ENCODE peak calls at places on chromosomes 1 and 21, in five cellular contexts. One of them, this sample, is unnamed.

GRCh38 chr1:24191860-24192259 is 4.8 kb upstream of the IFNLR1 start:
- DNase-seq in WTC11: no peak
- DNase-seq in omental fat pad: no peak
- DNase-seq in cardiac muscle cell: no peak
- DNase-seq in CD4-positive, alpha-beta T cell: no peak
- DNase-seq in this sample: no peak

GRCh38 chr1:75202751-75203150 is 68.6 kb downstream of the LHX8 start:
- DNase-seq in WTC11: no peak
- DNase-seq in CD4-positive, alpha-beta T cell: no peak
- DNase-seq in cardiac muscle cell: no peak
- DNase-seq in omental fat pad: no peak
- DNase-seq in this sample: no peak

GRCh38 chr1:35031103-35031452 is 667 bp downstream of the ZMYM6 start:
- DNase-seq in omental fat pad: no peak
- DNase-seq in cardiac muscle cell: peak
- DNase-seq in WTC11: peak
- DNase-seq in CD4-positive, alpha-beta T cell: peak
- DNase-seq in this sample: peak

GRCh38 chr21:18000961-18001522 is 181.9 kb upstream of the C21orf91 start:
- DNase-seq in CD4-positive, alpha-beta T cell: no peak
- DNase-seq in cardiac muscle cell: no peak
- DNase-seq in WTC11: no peak
- DNase-seq in omental fat pad: no peak
- DNase-seq in this sample: no peak

GRCh38 chr21:14273736-14274538 is 58.0 kb downstream of the RBM11 start:
- DNase-seq in CD4-positive, alpha-beta T cell: no peak
- DNase-seq in omental fat pad: peak
- DNase-seq in WTC11: peak
- DNase-seq in cardiac muscle cell: no peak
- DNase-seq in this sample: no peak

GRCh38 chr1:230827081-230827681 is 41.1 kb downstream of the C1orf198 start:
- DNase-seq in WTC11: no peak
- DNase-seq in CD4-positive, alpha-beta T cell: no peak
- DNase-seq in omental fat pad: no peak
- DNase-seq in cardiac muscle cell: no peak
- DNase-seq in this sample: no peak

GRCh38 chr1:185821612-185822385 is 87.6 kb downstream of the HMCN1 start:
- DNase-seq in omental fat pad: no peak
- DNase-seq in cardiac muscle cell: no peak
- DNase-seq in WTC11: no peak
- DNase-seq in CD4-positive, alpha-beta T cell: no peak
- DNase-seq in this sample: no peak

GRCh38 chr1:22754106-22754768 is 43.6 kb downstream of the EPHB2 start:
- DNase-seq in omental fat pad: no peak
- DNase-seq in WTC11: no peak
- DNase-seq in CD4-positive, alpha-beta T cell: no peak
- DNase-seq in cardiac muscle cell: no peak
- DNase-seq in this sample: no peak

GRCh38 chr1:202691846-202692245 is 18.4 kb downstream of the SYT2 start:
- DNase-seq in omental fat pad: no peak
- DNase-seq in cardiac muscle cell: no peak
- DNase-seq in WTC11: no peak
- DNase-seq in CD4-positive, alpha-beta T cell: no peak
- DNase-seq in this sample: no peak

GRCh38 chr1:54854376-54855020 is 32.5 kb downstream of the DHCR24 start:
- DNase-seq in cardiac muscle cell: no peak
- DNase-seq in omental fat pad: no peak
- DNase-seq in WTC11: no peak
- DNase-seq in CD4-positive, alpha-beta T cell: no peak
- DNase-seq in this sample: no peak

GRCh38 chr1:228089520-228090380 is 7.2 kb downstream of the ARF1 start:
- DNase-seq in omental fat pad: no peak
- DNase-seq in WTC11: no peak
- DNase-seq in cardiac muscle cell: no peak
- DNase-seq in CD4-positive, alpha-beta T cell: no peak
- DNase-seq in this sample: no peak

GRCh38 chr1:42844592-42845140 is 1.7 kb upstream of the ZNF691 start:
- DNase-seq in WTC11: no peak
- DNase-seq in cardiac muscle cell: no peak
- DNase-seq in CD4-positive, alpha-beta T cell: no peak
- DNase-seq in omental fat pad: no peak
- DNase-seq in this sample: no peak

GRCh38 chr1:176499671-176500070 is 36.7 kb downstream of the PAPPA2 start:
- DNase-seq in omental fat pad: no peak
- DNase-seq in CD4-positive, alpha-beta T cell: no peak
- DNase-seq in cardiac muscle cell: no peak
- DNase-seq in WTC11: no peak
- DNase-seq in this sample: no peak

GRCh38 chr1:155184351-155184811 is 10.7 kb downstream of the TRIM46 start:
- DNase-seq in CD4-positive, alpha-beta T cell: no peak
- DNase-seq in WTC11: no peak
- DNase-seq in cardiac muscle cell: no peak
- DNase-seq in omental fat pad: no peak
- DNase-seq in this sample: no peak

GRCh38 chr1:108053291-108054023 is 88.5 kb upstream of the VAV3 start:
- DNase-seq in omental fat pad: no peak
- DNase-seq in WTC11: no peak
- DNase-seq in CD4-positive, alpha-beta T cell: no peak
- DNase-seq in cardiac muscle cell: no peak
- DNase-seq in this sample: no peak

GRCh38 chr1:209838537-209838936 is 10.8 kb downstream of the UTP25 start:
- DNase-seq in CD4-positive, alpha-beta T cell: no peak
- DNase-seq in omental fat pad: no peak
- DNase-seq in cardiac muscle cell: no peak
- DNase-seq in WTC11: no peak
- DNase-seq in this sample: no peak

GRCh38 chr1:223183268-223183862 is 40.3 kb upstream of the TLR5 start:
- DNase-seq in CD4-positive, alpha-beta T cell: no peak
- DNase-seq in cardiac muscle cell: no peak
- DNase-seq in WTC11: no peak
- DNase-seq in omental fat pad: no peak
- DNase-seq in this sample: no peak

GRCh38 chr21:44012474-44013379 is 618 bp downstream of the TRAPPC10 start:
- DNase-seq in WTC11: peak
- DNase-seq in CD4-positive, alpha-beta T cell: peak
- DNase-seq in cardiac muscle cell: peak
- DNase-seq in omental fat pad: no peak
- DNase-seq in this sample: peak

GRCh38 chr1:177615251-177615650 is 354.6 kb downstream of the SEC16B start:
- DNase-seq in omental fat pad: no peak
- DNase-seq in cardiac muscle cell: no peak
- DNase-seq in CD4-positive, alpha-beta T cell: no peak
- DNase-seq in WTC11: no peak
- DNase-seq in this sample: no peak

GRCh38 chr1:19514391-19514831 is 29.1 kb upstream of the CAPZB start:
- DNase-seq in WTC11: no peak
- DNase-seq in omental fat pad: no peak
- DNase-seq in CD4-positive, alpha-beta T cell: no peak
- DNase-seq in cardiac muscle cell: no peak
- DNase-seq in this sample: no peak

GRCh38 chr1:94033849-94034248 is 87.1 kb downstream of the ABCA4 start:
- DNase-seq in cardiac muscle cell: no peak
- DNase-seq in omental fat pad: no peak
- DNase-seq in WTC11: no peak
- DNase-seq in CD4-positive, alpha-beta T cell: no peak
- DNase-seq in this sample: no peak

GRCh38 chr1:2641381-2642130 is 8.7 kb upstream of the MMEL1 start:
- DNase-seq in cardiac muscle cell: no peak
- DNase-seq in CD4-positive, alpha-beta T cell: no peak
- DNase-seq in omental fat pad: no peak
- DNase-seq in WTC11: no peak
- DNase-seq in this sample: no peak

GRCh38 chr1:2594001-2594640 is 7.5 kb downstream of the PRXL2B start:
- DNase-seq in cardiac muscle cell: no peak
- DNase-seq in WTC11: peak
- DNase-seq in omental fat pad: no peak
- DNase-seq in CD4-positive, alpha-beta T cell: no peak
- DNase-seq in this sample: no peak

GRCh38 chr21:40925481-40925880 is 78.5 kb upstream of the DSCAM start:
- DNase-seq in CD4-positive, alpha-beta T cell: no peak
- DNase-seq in omental fat pad: no peak
- DNase-seq in WTC11: no peak
- DNase-seq in cardiac muscle cell: no peak
- DNase-seq in this sample: no peak

GRCh38 chr21:46454634-46455390 is 3.9 kb upstream of the DIP2A start:
- DNase-seq in WTC11: no peak
- DNase-seq in omental fat pad: no peak
- DNase-seq in cardiac muscle cell: no peak
- DNase-seq in CD4-positive, alpha-beta T cell: no peak
- DNase-seq in this sample: no peak

GRCh38 chr1:200139661-200140250 is 112.2 kb downstream of the NR5A2 start:
- DNase-seq in cardiac muscle cell: peak
- DNase-seq in WTC11: no peak
- DNase-seq in omental fat pad: no peak
- DNase-seq in CD4-positive, alpha-beta T cell: no peak
- DNase-seq in this sample: no peak

GRCh38 chr21:34122047-34122446 is 48.7 kb downstream of the MRPS6 start:
- DNase-seq in WTC11: no peak
- DNase-seq in CD4-positive, alpha-beta T cell: no peak
- DNase-seq in cardiac muscle cell: no peak
- DNase-seq in omental fat pad: no peak
- DNase-seq in this sample: no peak

GRCh38 chr1:54800899-54801759 is at the start of gene TTC22:
- DNase-seq in CD4-positive, alpha-beta T cell: peak
- DNase-seq in cardiac muscle cell: no peak
- DNase-seq in omental fat pad: no peak
- DNase-seq in WTC11: peak
- DNase-seq in this sample: no peak

GRCh38 chr1:45824607-45825006 is 21.2 kb downstream of the MAST2 start:
- DNase-seq in cardiac muscle cell: no peak
- DNase-seq in WTC11: no peak
- DNase-seq in CD4-positive, alpha-beta T cell: no peak
- DNase-seq in omental fat pad: no peak
- DNase-seq in this sample: no peak
- TF ChIP-seq CTCF in cardiac muscle cell: no peak
- TF ChIP-seq CTCF in WTC11: no peak
- TF ChIP-seq CTCF in CD4-positive, alpha-beta T cell: no peak
- TF ChIP-seq CTCF in omental fat pad: no peak
- TF ChIP-seq CTCF in this sample: no peak

GRCh38 chr1:117339866-117340357 is 27.3 kb upstream of the MAN1A2 start:
- DNase-seq in cardiac muscle cell: peak
- DNase-seq in WTC11: no peak
- DNase-seq in CD4-positive, alpha-beta T cell: no peak
- DNase-seq in omental fat pad: no peak
- DNase-seq in this sample: no peak
- TF ChIP-seq CTCF in cardiac muscle cell: no peak
- TF ChIP-seq CTCF in WTC11: no peak
- TF ChIP-seq CTCF in CD4-positive, alpha-beta T cell: peak
- TF ChIP-seq CTCF in omental fat pad: no peak
- TF ChIP-seq CTCF in this sample: no peak

DNA sequence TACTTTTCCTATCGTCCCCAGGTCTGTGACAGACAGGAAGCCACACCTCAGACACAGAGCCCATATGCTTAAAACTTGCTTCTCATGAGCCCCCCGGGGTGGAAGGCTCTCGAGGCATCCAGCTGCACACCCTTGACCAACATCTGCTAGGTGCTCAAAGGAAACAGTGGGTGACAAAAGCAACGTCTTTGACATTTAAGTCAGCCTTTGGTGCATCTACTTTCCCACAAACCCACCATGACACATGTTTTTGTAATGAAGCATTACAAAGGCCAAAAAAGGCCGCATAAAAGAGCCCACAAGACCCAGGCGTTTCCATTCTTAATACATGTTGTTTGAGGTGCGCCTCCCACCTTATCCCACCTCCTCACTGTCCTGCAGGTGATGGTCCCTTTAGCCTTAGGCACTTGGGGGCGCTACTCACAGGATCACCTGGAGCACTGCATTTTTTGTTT is 11.8 kb upstream of the FASLG start:
- DNase-seq in WTC11: no peak
- DNase-seq in omental fat pad: no peak
- DNase-seq in CD4-positive, alpha-beta T cell: no peak
- DNase-seq in cardiac muscle cell: no peak
- DNase-seq in this sample: no peak
- TF ChIP-seq CTCF in WTC11: no peak
- TF ChIP-seq CTCF in omental fat pad: no peak
- TF ChIP-seq CTCF in CD4-positive, alpha-beta T cell: no peak
- TF ChIP-seq CTCF in cardiac muscle cell: no peak
- TF ChIP-seq CTCF in this sample: no peak

DNA sequence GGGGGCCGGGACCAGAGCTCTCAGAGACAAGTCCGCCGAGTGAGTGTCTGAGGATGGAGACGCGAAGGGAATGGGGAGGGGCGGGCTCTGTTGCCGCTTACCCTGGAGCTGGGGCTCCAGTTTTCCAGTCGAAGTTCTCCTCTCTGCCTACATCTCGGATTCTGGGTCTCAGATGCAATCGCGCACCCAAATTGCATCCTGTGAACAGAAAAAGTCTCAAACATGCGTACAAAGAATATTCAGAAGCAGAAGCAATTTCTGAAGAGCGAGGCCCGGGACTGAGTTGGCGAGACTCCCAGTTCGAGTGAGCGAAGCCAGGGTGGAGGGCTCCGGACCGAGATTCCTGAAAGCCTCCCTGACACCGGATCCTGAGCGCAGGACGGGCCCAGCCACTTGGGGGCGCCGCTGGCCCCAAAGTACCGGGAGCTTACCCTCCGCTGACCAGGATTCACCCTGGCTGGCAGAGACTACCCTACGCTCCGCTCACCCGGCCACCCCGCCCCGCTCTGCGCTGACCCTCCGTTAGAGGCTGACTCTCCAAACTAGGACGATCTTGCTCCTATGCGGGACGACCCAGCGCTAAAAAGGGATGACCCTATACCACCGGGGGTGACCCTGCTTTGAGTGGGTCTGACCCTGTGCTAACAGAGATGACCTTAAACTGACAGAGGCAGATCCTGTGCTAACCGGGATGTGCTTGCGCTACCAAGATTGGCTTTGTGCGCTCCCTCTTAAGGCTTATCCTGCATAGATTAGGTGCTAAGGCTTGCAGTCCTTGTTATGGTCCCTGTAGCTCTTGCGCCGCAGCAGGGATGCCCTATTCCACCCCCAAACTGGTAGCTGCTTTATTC is 12.1 kb downstream of the FOXD2 start:
- DNase-seq in omental fat pad: no peak
- DNase-seq in CD4-positive, alpha-beta T cell: no peak
- DNase-seq in cardiac muscle cell: peak
- DNase-seq in WTC11: peak
- DNase-seq in this sample: no peak
- TF ChIP-seq CTCF in omental fat pad: no peak
- TF ChIP-seq CTCF in CD4-positive, alpha-beta T cell: no peak
- TF ChIP-seq CTCF in cardiac muscle cell: peak
- TF ChIP-seq CTCF in WTC11: peak
- TF ChIP-seq CTCF in this sample: peak

DNA sequence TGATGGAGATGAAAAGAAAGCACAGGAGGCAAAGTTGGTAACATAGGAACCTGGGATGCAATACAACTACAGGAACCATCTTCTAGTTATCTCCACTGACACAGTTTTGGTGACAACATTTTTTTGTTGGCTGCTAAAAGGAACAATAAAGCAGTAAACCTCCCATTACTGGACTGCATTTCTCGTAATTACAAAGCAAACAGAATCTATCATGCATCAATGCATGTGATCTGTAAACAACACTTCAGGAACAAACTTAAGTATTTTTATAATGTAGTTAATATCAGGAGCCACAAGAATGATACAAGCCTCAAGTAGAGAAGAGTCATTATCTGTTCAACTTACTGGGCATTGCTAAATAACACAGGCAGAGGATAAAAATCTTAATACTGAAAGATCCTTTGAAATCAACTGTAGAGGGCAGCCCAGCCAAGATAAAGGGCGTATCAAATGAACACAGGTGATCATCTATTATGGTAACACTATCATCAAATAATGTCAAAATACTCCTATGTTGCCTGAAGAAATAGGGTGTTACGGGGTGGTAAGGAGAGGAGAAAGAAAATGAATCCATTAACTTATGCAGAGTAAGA is 193.3 kb downstream of the EIF4G3 start:
- DNase-seq in WTC11: no peak
- DNase-seq in cardiac muscle cell: no peak
- DNase-seq in omental fat pad: no peak
- DNase-seq in CD4-positive, alpha-beta T cell: no peak
- DNase-seq in this sample: no peak
- TF ChIP-seq CTCF in WTC11: no peak
- TF ChIP-seq CTCF in cardiac muscle cell: no peak
- TF ChIP-seq CTCF in omental fat pad: no peak
- TF ChIP-seq CTCF in CD4-positive, alpha-beta T cell: no peak
- TF ChIP-seq CTCF in this sample: no peak